ENCODE peak calls at places on chromosomes 13 and 19, in seven cellular contexts. B, N, L, A, O, K and V are unnamed samples.

GRCh38 chr13:18971576-18972219 is 209.9 kb downstream of the TUBA3C start:
- DNase-seq in B (no peak), N (no peak), L (no peak), A (no peak), O (no peak), K (no peak), V (no peak)

GRCh38 chr19:12872941-12873890 is 8.0 kb downstream of the DNASE2 start:
- DNase-seq in B (no peak), N (peak), L (peak), A (no peak), O (peak), K (no peak), V (peak)

GRCh38 chr19:5434351-5434917 is 20.8 kb upstream of the ZNRF4 start:
- DNase-seq in B (peak), N (peak), L (no peak), A (no peak), O (no peak), K (no peak), V (no peak)

GRCh38 chr19:14516048-14516534 is 2.1 kb downstream of the DNAJB1 start:
- DNase-seq in B (no peak), N (no peak), L (no peak), A (no peak), O (no peak), K (no peak), V (no peak)

GRCh38 chr13:98286814-98287213 is 109.7 kb upstream of the RNF113B start:
- DNase-seq in B (no peak), N (no peak), L (no peak), A (no peak), O (no peak), K (no peak), V (no peak)

GRCh38 chr13:74574964-74575728 is 440.9 kb upstream of the KLF12 start:
- DNase-seq in B (no peak), N (no peak), L (peak), A (no peak), O (no peak), K (no peak), V (no peak)

GRCh38 chr19:47309608-47310007 is at the start of gene C5AR1:
- DNase-seq in B (no peak), N (no peak), L (no peak), A (no peak), O (no peak), K (no peak), V (no peak)

GRCh38 chr19:9842834-9843625 is 7.9 kb downstream of the PIN1 start:
- DNase-seq in B (no peak), N (no peak), L (no peak), A (no peak), O (no peak), K (no peak), V (no peak)

GRCh38 chr13:51636349-51636890 is 52.2 kb downstream of the WDFY2 start:
- DNase-seq in B (no peak), N (no peak), L (no peak), A (no peak), O (peak), K (no peak), V (peak)

GRCh38 chr19:13790354-13790753 is 4.9 kb upstream of the ZSWIM4 start:
- DNase-seq in B (no peak), N (no peak), L (no peak), A (no peak), O (no peak), K (no peak), V (no peak)

GRCh38 chr13:58852076-58852475 is 1220.5 kb downstream of the PCDH17 start:
- DNase-seq in B (no peak), N (no peak), L (no peak), A (no peak), O (no peak), K (no peak), V (no peak)

GRCh38 chr13:51590966-51591627 is 6.8 kb downstream of the WDFY2 start:
- DNase-seq in B (no peak), N (peak), L (peak), A (no peak), O (peak), K (no peak), V (peak)

GRCh38 chr19:1277061-1277460 is 1.7 kb downstream of the FAM174C start:
- DNase-seq in B (no peak), N (no peak), L (no peak), A (no peak), O (no peak), K (no peak), V (no peak)

GRCh38 chr13:31699650-31700049 is 39.7 kb upstream of the RXFP2 start:
- DNase-seq in B (no peak), N (no peak), L (no peak), A (no peak), O (no peak), K (no peak), V (no peak)

GRCh38 chr13:103517066-103517767 is 451.0 kb upstream of the SLC10A2 start:
- DNase-seq in B (no peak), N (no peak), L (no peak), A (no peak), O (no peak), K (peak), V (no peak)

GRCh38 chr19:2059422-2060201 is 8.6 kb upstream of the MKNK2 start:
- DNase-seq in B (peak), N (peak), L (peak), A (no peak), O (peak), K (no peak), V (peak)

GRCh38 chr19:21202865-21203494 is 61.1 kb downstream of the ZNF431 start:
- DNase-seq in B (peak), N (peak), L (peak), A (peak), O (no peak), K (peak), V (peak)
- TF ChIP-seq JUND in B (no peak), N (no peak), L (no peak), A (no peak), O (no peak), K (no peak), V (no peak)

DNA sequence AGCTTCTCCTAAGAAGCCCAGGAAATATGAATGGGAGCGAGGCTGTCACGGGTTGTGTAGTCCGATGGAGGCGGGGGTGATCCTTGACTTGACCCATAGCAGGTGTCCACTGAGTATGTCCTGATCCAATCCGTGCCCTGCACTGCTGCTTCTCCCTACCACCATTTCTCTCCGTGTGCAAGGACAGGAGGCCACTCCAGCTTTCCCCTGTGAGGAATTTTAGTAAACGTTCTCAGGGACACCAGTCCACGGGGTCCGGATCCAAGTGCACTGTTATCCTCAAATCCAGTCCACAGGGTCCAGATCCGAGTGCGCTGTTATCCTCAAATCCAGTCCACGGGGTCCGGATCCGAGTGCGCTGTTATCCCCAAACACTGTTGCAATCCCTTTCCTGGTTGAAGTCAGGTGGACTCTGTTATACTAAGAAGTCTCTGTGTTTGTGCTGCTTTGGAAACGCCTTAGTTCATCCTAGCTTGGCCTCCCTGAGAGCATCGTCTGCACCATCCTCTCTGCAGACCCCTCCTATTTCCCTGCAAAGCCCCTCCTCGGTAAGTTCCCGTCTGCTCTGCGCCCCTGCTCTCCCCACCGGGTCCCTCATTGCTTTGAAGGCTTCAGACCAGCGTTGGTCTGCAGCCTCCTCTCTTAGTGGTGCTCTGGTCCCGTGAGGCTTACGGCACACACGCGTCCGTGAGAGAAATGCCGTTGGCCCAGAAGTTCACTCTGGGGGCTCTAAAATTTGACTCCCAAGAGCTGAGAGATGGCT is 303.5 kb downstream of the TEX29 start:
- DNase-seq in B (no peak), N (no peak), L (no peak), A (no peak), O (no peak), K (no peak), V (no peak)
- TF ChIP-seq JUND in B (no peak), N (no peak), L (no peak), A (no peak), O (no peak), K (no peak), V (no peak)

GRCh38 chr13:109654341-109655205 is 131.8 kb downstream of the IRS2 start:
- DNase-seq in B (no peak), N (no peak), L (no peak), A (no peak), O (no peak), K (no peak), V (no peak)
- TF ChIP-seq JUND in B (no peak), N (no peak), L (no peak), A (no peak), O (no peak), K (no peak), V (no peak)

GRCh38 chr19:37565370-37565669 is 29.3 kb downstream of the ZNF571 start:
- DNase-seq in B (no peak), N (no peak), L (no peak), A (no peak), O (no peak), K (no peak), V (no peak)
- TF ChIP-seq JUND in B (no peak), N (no peak), L (no peak), A (no peak), O (no peak), K (no peak), V (no peak)

DNA sequence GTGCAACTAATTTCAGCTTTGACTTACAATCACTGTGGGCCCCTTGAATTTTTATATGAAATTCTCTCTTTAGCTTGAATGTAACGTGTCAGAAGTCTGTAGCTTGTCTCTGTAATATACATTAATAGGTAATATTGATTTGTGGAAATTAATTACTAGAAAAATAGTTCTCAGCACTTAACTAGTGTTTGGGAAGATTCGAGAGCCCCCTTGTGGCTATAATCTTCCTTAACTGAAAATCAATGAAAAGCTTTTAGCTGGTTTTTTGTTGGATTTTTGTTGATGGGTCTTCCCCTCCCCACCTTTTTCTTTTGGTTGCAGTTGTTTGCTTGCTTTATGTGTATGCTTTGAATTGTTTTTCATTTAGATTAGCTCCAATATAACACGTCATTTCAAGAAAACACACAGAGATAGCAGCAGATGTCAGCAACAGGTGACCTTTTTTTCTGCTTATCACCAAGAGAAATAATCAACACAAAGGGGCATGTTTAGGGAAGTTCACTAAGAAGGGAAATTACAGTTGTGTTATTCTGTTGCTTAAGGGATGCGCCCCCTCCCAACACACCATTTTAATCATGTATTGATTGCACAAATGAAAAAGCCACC is 176.8 kb downstream of the OXGR1 start:
- DNase-seq in B (peak), N (peak), L (peak), A (no peak), O (peak), K (no peak), V (peak)
- TF ChIP-seq JUND in B (no peak), N (no peak), L (no peak), A (no peak), O (no peak), K (no peak), V (no peak)

DNA sequence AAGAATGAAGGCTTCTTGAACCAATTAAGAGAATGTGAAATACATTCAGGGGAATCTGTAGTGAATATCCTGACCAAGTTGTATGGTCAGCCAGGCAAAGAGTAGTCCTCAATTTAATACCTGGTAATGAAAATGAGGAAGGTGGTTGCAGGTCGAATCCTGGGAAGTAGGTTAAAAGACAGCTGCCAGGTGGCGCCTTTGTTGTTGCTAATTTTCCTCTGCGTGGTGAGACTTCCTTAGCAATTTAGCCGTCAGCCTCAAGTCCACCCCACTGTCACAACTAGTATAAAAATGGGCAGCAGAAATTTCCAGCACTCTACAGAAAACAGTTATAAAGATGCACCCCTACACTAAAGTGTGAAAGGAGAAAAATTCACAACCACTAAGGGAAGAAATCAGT is 235.7 kb downstream of the NHLRC3 start:
- DNase-seq in B (no peak), N (peak), L (no peak), A (no peak), O (no peak), K (no peak), V (peak)
- TF ChIP-seq JUND in B (no peak), N (no peak), L (no peak), A (no peak), O (no peak), K (no peak), V (no peak)